ENCODE peak calls at places on chromosomes 11 and 22, in five cellular contexts. E, P, T, H and Q are unnamed samples.

GRCh38 chr11:71489311-71490043 is 36.5 kb downstream of the NADSYN1 start:
- DNase-seq in E (no peak), P (peak; percentile 65), T (no peak), H (peak; percentile 46), Q (no peak)

GRCh38 chr11:28699701-28700100 is 591.5 kb downstream of the METTL15 start:
- DNase-seq in E (no peak), P (no peak), T (no peak), H (no peak), Q (no peak)

GRCh38 chr11:110984147-110984546 is 261.4 kb upstream of the POU2AF2 start:
- DNase-seq in E (no peak), P (peak; percentile 48), T (no peak), H (no peak), Q (peak; percentile 19)

GRCh38 chr11:3984896-3985295 is 109.7 kb upstream of the RRM1 start:
- DNase-seq in E (no peak), P (no peak), T (no peak), H (peak; percentile 16), Q (no peak)

GRCh38 chr22:32745251-32745995 is 56.1 kb upstream of the TIMP3 start:
- DNase-seq in E (no peak), P (peak; percentile 42), T (no peak), H (no peak), Q (peak; percentile 80)

GRCh38 chr11:107697291-107697690 is 14.6 kb downstream of the SLN start:
- DNase-seq in E (no peak), P (no peak), T (no peak), H (no peak), Q (no peak)

GRCh38 chr11:2663506-2663905 is 36.3 kb downstream of the KCNQ1OT1 start:
- DNase-seq in E (no peak), P (no peak), T (no peak), H (no peak), Q (no peak)

GRCh38 chr11:97893612-97894011 is 1127.1 kb upstream of the CNTN5 start:
- DNase-seq in E (peak; percentile 96), P (no peak), T (no peak), H (no peak), Q (no peak)

GRCh38 chr11:126303623-126304456 is at the start of gene DCPS:
- DNase-seq in E (peak; percentile 98), P (peak; percentile 90), T (peak; percentile 78), H (peak; percentile 85), Q (peak; percentile 100)